ENCODE peak calls at places on chromosomes 4 and X, in ten cellular contexts. One of them, this sample, is unnamed.
A peak's percentile ranks its signal among the peaks of the same experiment; 100 is the strongest.

GRCh38 chr4:8186883-8187282 is 12.2 kb upstream of the SH3TC1 start:
- DNase-seq in astrocyte of the spinal cord: no peak
- DNase-seq in pancreas: no peak
- DNase-seq in psoas muscle: no peak
- DNase-seq in fibroblast of lung: no peak
- DNase-seq in glutamatergic neuron: no peak
- DNase-seq in left lung: no peak
- DNase-seq in AG09309: no peak
- DNase-seq in osteocyte: no peak
- DNase-seq in mesothelial cell of epicardium: no peak
- DNase-seq in this sample: no peak

GRCh38 chr4:186227744-186228513 is 622 bp downstream of the KLKB1 start:
- DNase-seq in astrocyte of the spinal cord: no peak
- DNase-seq in psoas muscle: no peak
- DNase-seq in mesothelial cell of epicardium: no peak
- DNase-seq in left lung: no peak
- DNase-seq in AG09309: no peak
- DNase-seq in glutamatergic neuron: no peak
- DNase-seq in fibroblast of lung: no peak
- DNase-seq in pancreas: no peak
- DNase-seq in osteocyte: no peak
- DNase-seq in this sample: no peak

GRCh38 chr4:184810720-184811119 is 15.0 kb downstream of the ACSL1 start:
- DNase-seq in left lung: no peak
- DNase-seq in pancreas: no peak
- DNase-seq in mesothelial cell of epicardium: no peak
- DNase-seq in osteocyte: no peak
- DNase-seq in psoas muscle: peak; percentile 72
- DNase-seq in glutamatergic neuron: no peak
- DNase-seq in fibroblast of lung: no peak
- DNase-seq in AG09309: no peak
- DNase-seq in astrocyte of the spinal cord: no peak
- DNase-seq in this sample: no peak

GRCh38 chr4:131459430-131460101 is 1689.5 kb upstream of the PCDH10 start:
- DNase-seq in glutamatergic neuron: no peak
- DNase-seq in osteocyte: no peak
- DNase-seq in pancreas: no peak
- DNase-seq in left lung: no peak
- DNase-seq in mesothelial cell of epicardium: no peak
- DNase-seq in psoas muscle: no peak
- DNase-seq in astrocyte of the spinal cord: no peak
- DNase-seq in fibroblast of lung: no peak
- DNase-seq in AG09309: no peak
- DNase-seq in this sample: no peak

GRCh38 chr4:151979835-151980234 is 219.0 kb upstream of the GATB start:
- DNase-seq in astrocyte of the spinal cord: no peak
- DNase-seq in left lung: no peak
- DNase-seq in psoas muscle: no peak
- DNase-seq in mesothelial cell of epicardium: no peak
- DNase-seq in glutamatergic neuron: no peak
- DNase-seq in fibroblast of lung: no peak
- DNase-seq in pancreas: no peak
- DNase-seq in AG09309: no peak
- DNase-seq in osteocyte: no peak
- DNase-seq in this sample: no peak

GRCh38 chr4:158581161-158581560 is 59.5 kb downstream of the RXFP1 start:
- DNase-seq in osteocyte: no peak
- DNase-seq in AG09309: no peak
- DNase-seq in psoas muscle: no peak
- DNase-seq in mesothelial cell of epicardium: no peak
- DNase-seq in glutamatergic neuron: no peak
- DNase-seq in pancreas: no peak
- DNase-seq in fibroblast of lung: peak; percentile 41
- DNase-seq in astrocyte of the spinal cord: peak; percentile 22
- DNase-seq in left lung: no peak
- DNase-seq in this sample: no peak

GRCh38 chr4:152780267-152780811 is 585 bp downstream of the ARFIP1 start:
- DNase-seq in pancreas: no peak
- DNase-seq in mesothelial cell of epicardium: no peak
- DNase-seq in astrocyte of the spinal cord: no peak
- DNase-seq in AG09309: no peak
- DNase-seq in osteocyte: no peak
- DNase-seq in fibroblast of lung: no peak
- DNase-seq in psoas muscle: no peak
- DNase-seq in left lung: no peak
- DNase-seq in glutamatergic neuron: peak; percentile 22
- DNase-seq in this sample: no peak

GRCh38 chrX:154734101-154734781 is 16.6 kb downstream of the GAB3 start:
- DNase-seq in mesothelial cell of epicardium: no peak
- DNase-seq in fibroblast of lung: peak; percentile 83
- DNase-seq in astrocyte of the spinal cord: peak; percentile 64
- DNase-seq in AG09309: no peak
- DNase-seq in pancreas: no peak
- DNase-seq in glutamatergic neuron: no peak
- DNase-seq in left lung: peak; percentile 52
- DNase-seq in osteocyte: no peak
- DNase-seq in psoas muscle: peak; percentile 21
- DNase-seq in this sample: no peak

GRCh38 chrX:101410461-101410860 is 2.4 kb downstream of the HNRNPH2 start:
- DNase-seq in fibroblast of lung: no peak
- DNase-seq in osteocyte: no peak
- DNase-seq in psoas muscle: no peak
- DNase-seq in left lung: no peak
- DNase-seq in astrocyte of the spinal cord: no peak
- DNase-seq in pancreas: no peak
- DNase-seq in AG09309: no peak
- DNase-seq in mesothelial cell of epicardium: no peak
- DNase-seq in glutamatergic neuron: no peak
- DNase-seq in this sample: no peak

GRCh38 chr4:146428298-146428697 is 93.4 kb downstream of the SLC10A7 start:
- DNase-seq in osteocyte: no peak
- DNase-seq in AG09309: no peak
- DNase-seq in pancreas: no peak
- DNase-seq in psoas muscle: no peak
- DNase-seq in left lung: no peak
- DNase-seq in glutamatergic neuron: no peak
- DNase-seq in astrocyte of the spinal cord: no peak
- DNase-seq in mesothelial cell of epicardium: no peak
- DNase-seq in fibroblast of lung: no peak
- DNase-seq in this sample: no peak

GRCh38 chrX:7159132-7159861 is 11.3 kb upstream of the PUDP start:
- DNase-seq in fibroblast of lung: peak; percentile 1
- DNase-seq in astrocyte of the spinal cord: peak; percentile 21
- DNase-seq in glutamatergic neuron: no peak
- DNase-seq in left lung: peak; percentile 35
- DNase-seq in psoas muscle: no peak
- DNase-seq in pancreas: no peak
- DNase-seq in AG09309: peak; percentile 52
- DNase-seq in osteocyte: no peak
- DNase-seq in mesothelial cell of epicardium: no peak
- DNase-seq in this sample: no peak

GRCh38 chr4:53748328-53748772 is 157.1 kb upstream of the LNX1 start:
- DNase-seq in fibroblast of lung: no peak
- DNase-seq in AG09309: no peak
- DNase-seq in psoas muscle: no peak
- DNase-seq in left lung: no peak
- DNase-seq in mesothelial cell of epicardium: no peak
- DNase-seq in glutamatergic neuron: no peak
- DNase-seq in pancreas: no peak
- DNase-seq in osteocyte: no peak
- DNase-seq in astrocyte of the spinal cord: no peak
- DNase-seq in this sample: no peak

GRCh38 chrX:24054182-24055042 is at the start of gene EIF2S3:
- DNase-seq in glutamatergic neuron: peak; percentile 75
- DNase-seq in AG09309: peak; percentile 96
- DNase-seq in osteocyte: peak; percentile 98
- DNase-seq in mesothelial cell of epicardium: peak; percentile 98
- DNase-seq in fibroblast of lung: peak; percentile 98
- DNase-seq in left lung: peak; percentile 93
- DNase-seq in astrocyte of the spinal cord: peak; percentile 99
- DNase-seq in pancreas: peak; percentile 92
- DNase-seq in psoas muscle: peak; percentile 92
- DNase-seq in this sample: peak; percentile 84

GRCh38 chr4:8221476-8221875 is 22.4 kb downstream of the SH3TC1 start:
- DNase-seq in pancreas: no peak
- DNase-seq in psoas muscle: no peak
- DNase-seq in glutamatergic neuron: no peak
- DNase-seq in left lung: no peak
- DNase-seq in AG09309: peak; percentile 29
- DNase-seq in osteocyte: no peak
- DNase-seq in mesothelial cell of epicardium: no peak
- DNase-seq in astrocyte of the spinal cord: no peak
- DNase-seq in fibroblast of lung: peak; percentile 63
- DNase-seq in this sample: no peak

GRCh38 chr4:39710098-39710896 is 12.4 kb downstream of the UBE2K start:
- DNase-seq in psoas muscle: no peak
- DNase-seq in left lung: no peak
- DNase-seq in osteocyte: no peak
- DNase-seq in mesothelial cell of epicardium: no peak
- DNase-seq in AG09309: no peak
- DNase-seq in fibroblast of lung: no peak
- DNase-seq in astrocyte of the spinal cord: no peak
- DNase-seq in glutamatergic neuron: no peak
- DNase-seq in pancreas: no peak
- DNase-seq in this sample: no peak

DNA sequence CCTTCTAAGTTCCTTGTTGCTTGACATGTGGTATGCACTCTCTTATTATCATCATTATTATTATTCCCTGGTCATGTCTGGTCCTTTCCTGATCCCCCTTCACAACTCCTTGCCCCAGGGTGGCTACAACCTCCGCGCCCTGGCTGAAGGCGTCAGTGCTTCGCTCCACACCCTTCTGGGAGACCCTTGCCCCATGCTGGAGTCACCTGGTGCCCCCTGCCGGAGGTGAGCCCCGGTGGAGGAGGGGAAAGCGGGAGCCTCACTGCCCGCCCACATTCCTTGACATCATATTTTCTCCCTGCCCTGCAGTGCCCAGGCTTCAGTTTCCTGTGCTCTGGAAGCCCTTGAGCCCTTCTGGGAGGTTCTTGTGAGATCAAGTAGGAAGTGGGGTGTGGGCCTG is 11.0 kb upstream of the ERAS start:
- DNase-seq in pancreas: no peak
- DNase-seq in osteocyte: no peak
- DNase-seq in fibroblast of lung: no peak
- DNase-seq in left lung: no peak
- DNase-seq in mesothelial cell of epicardium: no peak
- DNase-seq in AG09309: no peak
- DNase-seq in psoas muscle: no peak
- DNase-seq in glutamatergic neuron: no peak
- DNase-seq in astrocyte of the spinal cord: no peak
- DNase-seq in this sample: no peak
- TF ChIP-seq CTCF in pancreas: no peak
- TF ChIP-seq CTCF in osteocyte: no peak
- TF ChIP-seq CTCF in fibroblast of lung: no peak
- TF ChIP-seq CTCF in left lung: no peak
- TF ChIP-seq CTCF in mesothelial cell of epicardium: no peak
- TF ChIP-seq CTCF in AG09309: no peak
- TF ChIP-seq CTCF in psoas muscle: no peak
- TF ChIP-seq CTCF in glutamatergic neuron: no peak
- TF ChIP-seq CTCF in astrocyte of the spinal cord: no peak
- TF ChIP-seq CTCF in this sample: no peak

GRCh38 chr4:87390931-87391782 is at the start of gene HSD17B11:
- DNase-seq in glutamatergic neuron: peak; percentile 78
- DNase-seq in pancreas: peak; percentile 88
- DNase-seq in astrocyte of the spinal cord: peak; percentile 94
- DNase-seq in fibroblast of lung: peak; percentile 95
- DNase-seq in mesothelial cell of epicardium: peak; percentile 69
- DNase-seq in osteocyte: peak; percentile 89
- DNase-seq in AG09309: peak; percentile 67
- DNase-seq in psoas muscle: peak; percentile 87
- DNase-seq in left lung: peak; percentile 95
- DNase-seq in this sample: peak; percentile 64
- TF ChIP-seq CTCF in glutamatergic neuron: no peak
- TF ChIP-seq CTCF in pancreas: no peak
- TF ChIP-seq CTCF in astrocyte of the spinal cord: no peak
- TF ChIP-seq CTCF in fibroblast of lung: peak; percentile 24
- TF ChIP-seq CTCF in mesothelial cell of epicardium: no peak
- TF ChIP-seq CTCF in osteocyte: peak; percentile 30
- TF ChIP-seq CTCF in AG09309: no peak
- TF ChIP-seq CTCF in psoas muscle: peak; percentile 11
- TF ChIP-seq CTCF in left lung: peak; percentile 12
- TF ChIP-seq CTCF in this sample: peak; percentile 41

GRCh38 chr4:80043534-80043933 is 29.5 kb downstream of the ANTXR2 start:
- DNase-seq in glutamatergic neuron: no peak
- DNase-seq in osteocyte: no peak
- DNase-seq in mesothelial cell of epicardium: no peak
- DNase-seq in AG09309: no peak
- DNase-seq in left lung: no peak
- DNase-seq in astrocyte of the spinal cord: peak; percentile 19
- DNase-seq in psoas muscle: no peak
- DNase-seq in pancreas: no peak
- DNase-seq in fibroblast of lung: peak; percentile 18
- DNase-seq in this sample: no peak
- TF ChIP-seq CTCF in glutamatergic neuron: no peak
- TF ChIP-seq CTCF in osteocyte: no peak
- TF ChIP-seq CTCF in mesothelial cell of epicardium: no peak
- TF ChIP-seq CTCF in AG09309: no peak
- TF ChIP-seq CTCF in left lung: no peak
- TF ChIP-seq CTCF in astrocyte of the spinal cord: no peak
- TF ChIP-seq CTCF in psoas muscle: no peak
- TF ChIP-seq CTCF in pancreas: no peak
- TF ChIP-seq CTCF in fibroblast of lung: no peak
- TF ChIP-seq CTCF in this sample: no peak

GRCh38 chr4:139762715-139763114 is 97.1 kb downstream of the MGST2 start:
- DNase-seq in astrocyte of the spinal cord: no peak
- DNase-seq in pancreas: no peak
- DNase-seq in osteocyte: peak; percentile 11
- DNase-seq in psoas muscle: no peak
- DNase-seq in glutamatergic neuron: no peak
- DNase-seq in AG09309: no peak
- DNase-seq in fibroblast of lung: no peak
- DNase-seq in mesothelial cell of epicardium: no peak
- DNase-seq in left lung: no peak
- DNase-seq in this sample: no peak

GRCh38 chr4:139763205-139763604 is 97.6 kb downstream of the MGST2 start:
- DNase-seq in AG09309: no peak
- DNase-seq in glutamatergic neuron: peak; percentile 53
- DNase-seq in psoas muscle: no peak
- DNase-seq in astrocyte of the spinal cord: no peak
- DNase-seq in pancreas: no peak
- DNase-seq in osteocyte: peak; percentile 30
- DNase-seq in fibroblast of lung: no peak
- DNase-seq in left lung: no peak
- DNase-seq in mesothelial cell of epicardium: no peak
- DNase-seq in this sample: no peak

GRCh38 chr4:139763668-139764067 is 98.0 kb downstream of the MGST2 start:
- DNase-seq in AG09309: no peak
- DNase-seq in pancreas: no peak
- DNase-seq in glutamatergic neuron: no peak
- DNase-seq in astrocyte of the spinal cord: no peak
- DNase-seq in left lung: peak; percentile 40
- DNase-seq in fibroblast of lung: no peak
- DNase-seq in osteocyte: no peak
- DNase-seq in mesothelial cell of epicardium: no peak
- DNase-seq in psoas muscle: no peak
- DNase-seq in this sample: no peak

GRCh38 chr4:139760558-139760957 is 94.9 kb downstream of the MGST2 start:
- DNase-seq in pancreas: no peak
- DNase-seq in osteocyte: no peak
- DNase-seq in fibroblast of lung: no peak
- DNase-seq in astrocyte of the spinal cord: no peak
- DNase-seq in glutamatergic neuron: no peak
- DNase-seq in psoas muscle: no peak
- DNase-seq in left lung: no peak
- DNase-seq in mesothelial cell of epicardium: no peak
- DNase-seq in AG09309: no peak
- DNase-seq in this sample: no peak

GRCh38 chr4:139761461-139761860 is 95.8 kb downstream of the MGST2 start:
- DNase-seq in pancreas: no peak
- DNase-seq in astrocyte of the spinal cord: no peak
- DNase-seq in fibroblast of lung: no peak
- DNase-seq in left lung: no peak
- DNase-seq in glutamatergic neuron: no peak
- DNase-seq in osteocyte: no peak
- DNase-seq in psoas muscle: no peak
- DNase-seq in mesothelial cell of epicardium: no peak
- DNase-seq in AG09309: no peak
- DNase-seq in this sample: no peak
- TF ChIP-seq CTCF in pancreas: no peak
- TF ChIP-seq CTCF in astrocyte of the spinal cord: peak; percentile 37
- TF ChIP-seq CTCF in fibroblast of lung: peak; percentile 10
- TF ChIP-seq CTCF in left lung: no peak
- TF ChIP-seq CTCF in glutamatergic neuron: peak; percentile 57
- TF ChIP-seq CTCF in osteocyte: peak; percentile 20
- TF ChIP-seq CTCF in psoas muscle: peak; percentile 30
- TF ChIP-seq CTCF in mesothelial cell of epicardium: no peak
- TF ChIP-seq CTCF in AG09309: peak; percentile 26
- TF ChIP-seq CTCF in this sample: peak; percentile 43

This sample was measured in neural crest cell.